ENCODE peak calls at places on chromosome X, in ten cellular contexts. One of them, this sample, is unnamed.

GRCh38 chrX:136065044-136065671 is 79.9 kb downstream of the SLC9A6 start:
- DNase-seq in suprapubic skin: no peak
- DNase-seq in breast epithelium: no peak
- DNase-seq in neural progenitor cell: no peak
- DNase-seq in small intestine: no peak
- DNase-seq in GM23338: no peak
- DNase-seq in heart left ventricle: peak; percentile 54
- DNase-seq in mesendoderm: peak; percentile 6
- DNase-seq in CD4-positive, alpha-beta memory T cell: peak; percentile 66
- DNase-seq in uterus: peak; percentile 39
- DNase-seq in this sample: no peak

GRCh38 chrX:20143539-20143938 is 1.9 kb upstream of the EIF1AX start:
- DNase-seq in suprapubic skin: no peak
- DNase-seq in breast epithelium: no peak
- DNase-seq in neural progenitor cell: no peak
- DNase-seq in small intestine: no peak
- DNase-seq in GM23338: no peak
- DNase-seq in heart left ventricle: no peak
- DNase-seq in mesendoderm: no peak
- DNase-seq in CD4-positive, alpha-beta memory T cell: no peak
- DNase-seq in uterus: no peak
- DNase-seq in this sample: no peak

GRCh38 chrX:17968367-17968766 is 107.3 kb upstream of the RAI2 start:
- DNase-seq in suprapubic skin: no peak
- DNase-seq in breast epithelium: no peak
- DNase-seq in neural progenitor cell: peak; percentile 34
- DNase-seq in small intestine: no peak
- DNase-seq in GM23338: no peak
- DNase-seq in heart left ventricle: no peak
- DNase-seq in mesendoderm: peak; percentile 9
- DNase-seq in CD4-positive, alpha-beta memory T cell: no peak
- DNase-seq in uterus: no peak
- DNase-seq in this sample: no peak

GRCh38 chrX:12890467-12890866 is 16.0 kb upstream of the TLR8 start:
- DNase-seq in suprapubic skin: no peak
- DNase-seq in breast epithelium: no peak
- DNase-seq in neural progenitor cell: no peak
- DNase-seq in small intestine: no peak
- DNase-seq in GM23338: no peak
- DNase-seq in heart left ventricle: no peak
- DNase-seq in mesendoderm: no peak
- DNase-seq in CD4-positive, alpha-beta memory T cell: no peak
- DNase-seq in uterus: no peak
- DNase-seq in this sample: no peak

GRCh38 chrX:69153060-69153730 is 12.1 kb downstream of the PJA1 start:
- DNase-seq in suprapubic skin: no peak
- DNase-seq in breast epithelium: no peak
- DNase-seq in neural progenitor cell: peak; percentile 87
- DNase-seq in small intestine: no peak
- DNase-seq in GM23338: peak; percentile 82
- DNase-seq in heart left ventricle: no peak
- DNase-seq in mesendoderm: peak; percentile 93
- DNase-seq in CD4-positive, alpha-beta memory T cell: no peak
- DNase-seq in uterus: peak; percentile 30
- DNase-seq in this sample: no peak

GRCh38 chrX:140501940-140502468 is 2.9 kb downstream of the SOX3 start:
- DNase-seq in suprapubic skin: no peak
- DNase-seq in breast epithelium: no peak
- DNase-seq in neural progenitor cell: peak; percentile 66
- DNase-seq in small intestine: no peak
- DNase-seq in GM23338: peak; percentile 53
- DNase-seq in heart left ventricle: no peak
- DNase-seq in mesendoderm: peak; percentile 22
- DNase-seq in CD4-positive, alpha-beta memory T cell: no peak
- DNase-seq in uterus: no peak
- DNase-seq in this sample: no peak

GRCh38 chrX:9781941-9782340 is 4.3 kb upstream of the SHROOM2 start:
- DNase-seq in suprapubic skin: no peak
- DNase-seq in breast epithelium: no peak
- DNase-seq in neural progenitor cell: no peak
- DNase-seq in small intestine: no peak
- DNase-seq in GM23338: no peak
- DNase-seq in heart left ventricle: no peak
- DNase-seq in mesendoderm: no peak
- DNase-seq in CD4-positive, alpha-beta memory T cell: no peak
- DNase-seq in uterus: no peak
- DNase-seq in this sample: no peak

GRCh38 chrX:118396113-118396512 is 50.2 kb downstream of the WDR44 start:
- DNase-seq in suprapubic skin: no peak
- DNase-seq in breast epithelium: no peak
- DNase-seq in neural progenitor cell: no peak
- DNase-seq in small intestine: no peak
- DNase-seq in GM23338: no peak
- DNase-seq in heart left ventricle: no peak
- DNase-seq in mesendoderm: no peak
- DNase-seq in CD4-positive, alpha-beta memory T cell: no peak
- DNase-seq in uterus: no peak
- DNase-seq in this sample: no peak

GRCh38 chrX:96924581-96924980 is 40.9 kb downstream of the RPA4 start:
- DNase-seq in suprapubic skin: no peak
- DNase-seq in breast epithelium: no peak
- DNase-seq in neural progenitor cell: no peak
- DNase-seq in small intestine: no peak
- DNase-seq in GM23338: no peak
- DNase-seq in heart left ventricle: no peak
- DNase-seq in mesendoderm: no peak
- DNase-seq in CD4-positive, alpha-beta memory T cell: no peak
- DNase-seq in uterus: no peak
- DNase-seq in this sample: no peak

GRCh38 chrX:118974908-118975671 is 672 bp downstream of the LONRF3 start:
- DNase-seq in suprapubic skin: peak; percentile 74
- DNase-seq in breast epithelium: no peak
- DNase-seq in neural progenitor cell: peak; percentile 59
- DNase-seq in small intestine: peak; percentile 61
- DNase-seq in GM23338: peak; percentile 60
- DNase-seq in heart left ventricle: no peak
- DNase-seq in mesendoderm: peak; percentile 67
- DNase-seq in CD4-positive, alpha-beta memory T cell: peak; percentile 75
- DNase-seq in uterus: peak; percentile 31
- DNase-seq in this sample: no peak

GRCh38 chrX:11374570-11374969 is 81.4 kb downstream of the AMELX start:
- DNase-seq in suprapubic skin: no peak
- DNase-seq in breast epithelium: no peak
- DNase-seq in neural progenitor cell: no peak
- DNase-seq in small intestine: no peak
- DNase-seq in GM23338: no peak
- DNase-seq in heart left ventricle: no peak
- DNase-seq in mesendoderm: peak; percentile 33
- DNase-seq in CD4-positive, alpha-beta memory T cell: no peak
- DNase-seq in uterus: no peak
- DNase-seq in this sample: no peak

GRCh38 chrX:52426810-52427209 is 58.0 kb downstream of the XAGE2 start:
- DNase-seq in suprapubic skin: no peak
- DNase-seq in breast epithelium: no peak
- DNase-seq in neural progenitor cell: no peak
- DNase-seq in small intestine: no peak
- DNase-seq in GM23338: no peak
- DNase-seq in heart left ventricle: no peak
- DNase-seq in mesendoderm: no peak
- DNase-seq in CD4-positive, alpha-beta memory T cell: no peak
- DNase-seq in uterus: no peak
- DNase-seq in this sample: no peak

GRCh38 chrX:52424658-52425057 is 55.8 kb downstream of the XAGE2 start:
- DNase-seq in suprapubic skin: no peak
- DNase-seq in breast epithelium: no peak
- DNase-seq in neural progenitor cell: no peak
- DNase-seq in small intestine: no peak
- DNase-seq in GM23338: no peak
- DNase-seq in heart left ventricle: no peak
- DNase-seq in mesendoderm: no peak
- DNase-seq in CD4-positive, alpha-beta memory T cell: no peak
- DNase-seq in uterus: no peak
- DNase-seq in this sample: no peak

GRCh38 chrX:52420824-52421443 is 52.1 kb downstream of the XAGE2 start:
- DNase-seq in suprapubic skin: no peak
- DNase-seq in breast epithelium: no peak
- DNase-seq in neural progenitor cell: no peak
- DNase-seq in small intestine: no peak
- DNase-seq in GM23338: no peak
- DNase-seq in heart left ventricle: no peak
- DNase-seq in mesendoderm: no peak
- DNase-seq in CD4-positive, alpha-beta memory T cell: no peak
- DNase-seq in uterus: no peak
- DNase-seq in this sample: no peak

GRCh38 chrX:52422884-52423283 is 54.1 kb downstream of the XAGE2 start:
- DNase-seq in suprapubic skin: no peak
- DNase-seq in breast epithelium: no peak
- DNase-seq in neural progenitor cell: no peak
- DNase-seq in small intestine: no peak
- DNase-seq in GM23338: no peak
- DNase-seq in heart left ventricle: no peak
- DNase-seq in mesendoderm: no peak
- DNase-seq in CD4-positive, alpha-beta memory T cell: no peak
- DNase-seq in uterus: no peak
- DNase-seq in this sample: no peak

GRCh38 chrX:52425710-52426245 is 57.0 kb downstream of the XAGE2 start:
- DNase-seq in suprapubic skin: no peak
- DNase-seq in breast epithelium: no peak
- DNase-seq in neural progenitor cell: no peak
- DNase-seq in small intestine: no peak
- DNase-seq in GM23338: no peak
- DNase-seq in heart left ventricle: no peak
- DNase-seq in mesendoderm: peak; percentile 0
- DNase-seq in CD4-positive, alpha-beta memory T cell: no peak
- DNase-seq in uterus: no peak
- DNase-seq in this sample: no peak
- H3K27ac ChIP-seq in suprapubic skin: no peak overlapping the region
- H3K27ac ChIP-seq in breast epithelium: no peak overlapping the region
- H3K27ac ChIP-seq in neural progenitor cell: no peak overlapping the region
- H3K27ac ChIP-seq in small intestine: no peak overlapping the region
- H3K27ac ChIP-seq in GM23338: no peak overlapping the region
- H3K27ac ChIP-seq in heart left ventricle: no peak overlapping the region
- H3K27ac ChIP-seq in mesendoderm: no peak overlapping the region
- H3K27ac ChIP-seq in CD4-positive, alpha-beta memory T cell: no peak overlapping the region
- H3K27ac ChIP-seq in uterus: no peak overlapping the region
- H3K27ac ChIP-seq in this sample: no peak overlapping the region

DNA sequence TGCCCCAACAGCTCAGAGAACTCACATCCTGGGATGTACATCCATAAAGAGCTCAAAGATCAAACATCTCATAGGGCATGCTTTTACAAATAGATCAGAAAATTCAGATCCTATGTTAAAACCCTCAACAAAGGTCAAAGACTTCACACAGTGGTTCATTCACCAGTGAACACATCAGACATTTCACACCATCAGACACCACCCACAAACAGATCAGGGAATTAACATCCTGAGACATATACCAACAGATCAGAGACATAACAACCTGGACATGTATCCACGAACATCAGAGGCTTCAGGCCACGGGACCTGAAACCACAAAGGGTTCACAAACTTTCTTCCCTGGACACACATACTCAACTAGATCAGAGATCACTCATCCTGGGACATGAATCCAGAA is 23.4 kb downstream of the SUV39H1 start:
- DNase-seq in suprapubic skin: no peak
- DNase-seq in breast epithelium: no peak
- DNase-seq in neural progenitor cell: no peak
- DNase-seq in small intestine: no peak
- DNase-seq in GM23338: no peak
- DNase-seq in heart left ventricle: no peak
- DNase-seq in mesendoderm: no peak
- DNase-seq in CD4-positive, alpha-beta memory T cell: no peak
- DNase-seq in uterus: no peak
- DNase-seq in this sample: no peak
- H3K27ac ChIP-seq in suprapubic skin: no peak overlapping the region
- H3K27ac ChIP-seq in breast epithelium: no peak overlapping the region
- H3K27ac ChIP-seq in neural progenitor cell: no peak overlapping the region
- H3K27ac ChIP-seq in small intestine: peak overlapping the region; percentile 54
- H3K27ac ChIP-seq in GM23338: no peak overlapping the region
- H3K27ac ChIP-seq in heart left ventricle: no peak overlapping the region
- H3K27ac ChIP-seq in mesendoderm: no peak overlapping the region
- H3K27ac ChIP-seq in CD4-positive, alpha-beta memory T cell: no peak overlapping the region
- H3K27ac ChIP-seq in uterus: no peak overlapping the region
- H3K27ac ChIP-seq in this sample: no peak overlapping the region

GRCh38 chrX:46477435-46477834 is 67.8 kb downstream of the ZNF674 start:
- DNase-seq in suprapubic skin: no peak
- DNase-seq in breast epithelium: no peak
- DNase-seq in neural progenitor cell: no peak
- DNase-seq in small intestine: no peak
- DNase-seq in GM23338: no peak
- DNase-seq in heart left ventricle: no peak
- DNase-seq in mesendoderm: no peak
- DNase-seq in CD4-positive, alpha-beta memory T cell: no peak
- DNase-seq in uterus: no peak
- DNase-seq in this sample: no peak
- H3K27ac ChIP-seq in suprapubic skin: no peak overlapping the region
- H3K27ac ChIP-seq in breast epithelium: no peak overlapping the region
- H3K27ac ChIP-seq in neural progenitor cell: no peak overlapping the region
- H3K27ac ChIP-seq in small intestine: no peak overlapping the region
- H3K27ac ChIP-seq in GM23338: no peak overlapping the region
- H3K27ac ChIP-seq in heart left ventricle: no peak overlapping the region
- H3K27ac ChIP-seq in mesendoderm: no peak overlapping the region
- H3K27ac ChIP-seq in CD4-positive, alpha-beta memory T cell: no peak overlapping the region
- H3K27ac ChIP-seq in uterus: no peak overlapping the region
- H3K27ac ChIP-seq in this sample: no peak overlapping the region

DNA sequence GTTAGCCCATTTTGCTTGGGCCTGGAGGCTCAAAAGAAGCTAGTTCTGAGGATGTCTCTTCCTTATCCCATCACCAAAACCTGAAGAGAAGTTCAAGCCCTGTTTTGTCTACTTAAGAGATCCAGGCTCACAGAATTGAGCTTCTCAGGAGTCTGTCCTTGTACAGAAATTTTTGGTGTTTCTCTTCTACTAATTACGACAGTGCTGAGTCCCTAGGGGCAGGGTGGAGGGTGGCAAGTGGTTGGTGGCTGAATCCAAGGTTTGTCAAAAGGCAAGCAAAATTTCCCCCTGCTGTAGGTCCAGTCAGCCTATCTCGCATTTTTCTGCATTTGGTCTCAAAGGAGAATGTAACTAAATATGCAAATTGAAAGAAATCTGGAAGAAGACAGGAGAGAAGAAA is 377.9 kb downstream of the SMARCA1 start:
- DNase-seq in suprapubic skin: no peak
- DNase-seq in breast epithelium: no peak
- DNase-seq in neural progenitor cell: no peak
- DNase-seq in small intestine: no peak
- DNase-seq in GM23338: no peak
- DNase-seq in heart left ventricle: no peak
- DNase-seq in mesendoderm: no peak
- DNase-seq in CD4-positive, alpha-beta memory T cell: no peak
- DNase-seq in uterus: no peak
- DNase-seq in this sample: no peak
- H3K27ac ChIP-seq in suprapubic skin: no peak overlapping the region
- H3K27ac ChIP-seq in breast epithelium: no peak overlapping the region
- H3K27ac ChIP-seq in neural progenitor cell: no peak overlapping the region
- H3K27ac ChIP-seq in small intestine: no peak overlapping the region
- H3K27ac ChIP-seq in GM23338: no peak overlapping the region
- H3K27ac ChIP-seq in heart left ventricle: no peak overlapping the region
- H3K27ac ChIP-seq in mesendoderm: no peak overlapping the region
- H3K27ac ChIP-seq in CD4-positive, alpha-beta memory T cell: no peak overlapping the region
- H3K27ac ChIP-seq in uterus: no peak overlapping the region
- H3K27ac ChIP-seq in this sample: no peak overlapping the region